ENCODE peak calls at places on chromosomes 5 and 9, in six cellular contexts. O is cardiac fibroblast; I is stimulated activated CD8-positive, alpha-beta memory T cell treated with anti-CD3 and anti-CD28 coated beads, Interleukin-4, amount 100 ng/mL, for 48 hours; A is NCI-H2171 treated with DMSO at 0.1 percent for 48 hours; Q is ovary; B is central memory CD8-positive, alpha-beta T cell. S is an unnamed sample.

GRCh38 chr9:134335095-134335489 is 8.8 kb downstream of the RXRA start:
- DNase-seq in O (no peak), I (no peak), A (no peak), Q (no peak), B (no peak), S (no peak)

GRCh38 chr5:150120617-150121447 is 34.5 kb upstream of the CSF1R start:
- DNase-seq in O (no peak), I (no peak), A (no peak), Q (peak), B (no peak), S (no peak)

GRCh38 chr5:115543365-115543700 is 1.2 kb downstream of the FEM1C start:
- DNase-seq in O (no peak), I (no peak), A (no peak), Q (no peak), B (no peak), S (no peak)

GRCh38 chr5:146042628-146043279 is 62.6 kb downstream of the PLAC8L1 start:
- DNase-seq in O (peak), I (no peak), A (peak), Q (no peak), B (no peak), S (no peak)

GRCh38 chr5:119136666-119137318 is 65.9 kb downstream of the DMXL1 start:
- DNase-seq in O (no peak), I (no peak), A (no peak), Q (no peak), B (no peak), S (no peak)

GRCh38 chr5:112419596-112420110 is 576 bp upstream of the EPB41L4A start:
- DNase-seq in O (peak), I (peak), A (no peak), Q (peak), B (no peak), S (peak)

GRCh38 chr5:109965634-109966033 is 275.9 kb downstream of the MAN2A1 start:
- DNase-seq in O (no peak), I (no peak), A (no peak), Q (no peak), B (no peak), S (no peak)

GRCh38 chr5:33409435-33410146 is 31.2 kb upstream of the TARS1 start:
- DNase-seq in O (peak), I (no peak), A (no peak), Q (peak), B (no peak), S (no peak)

GRCh38 chr5:167348980-167349379 is 942.5 kb upstream of the WWC1 start:
- DNase-seq in O (no peak), I (no peak), A (no peak), Q (no peak), B (no peak), S (no peak)

GRCh38 chr5:15421798-15422456 is 78.1 kb upstream of the FBXL7 start:
- DNase-seq in O (peak), I (no peak), A (no peak), Q (no peak), B (no peak), S (peak)

GRCh38 chr9:36765468-36766341 is 193.0 kb downstream of the MELK start:
- DNase-seq in O (peak), I (peak), A (peak), Q (peak), B (peak), S (peak)

GRCh38 chr9:132333556-132333955 is 21.2 kb downstream of the SETX start:
- DNase-seq in O (no peak), I (no peak), A (no peak), Q (no peak), B (no peak), S (no peak)

GRCh38 chr9:70136632-70137031 is 93.0 kb downstream of the MAMDC2 start:
- DNase-seq in O (peak), I (no peak), A (no peak), Q (no peak), B (no peak), S (no peak)

GRCh38 chr5:137300411-137301240 is 198.5 kb downstream of the SPOCK1 start:
- DNase-seq in O (peak), I (no peak), A (no peak), Q (no peak), B (no peak), S (no peak)

GRCh38 chr5:155885199-155885598 is 441.8 kb upstream of the SGCD start:
- DNase-seq in O (no peak), I (no peak), A (peak), Q (no peak), B (no peak), S (no peak)

GRCh38 chr9:94625835-94626234 is 13.5 kb downstream of the FBP1 start:
- DNase-seq in O (no peak), I (no peak), A (no peak), Q (no peak), B (no peak), S (no peak)

GRCh38 chr9:127058645-127059021 is 63.8 kb downstream of the ANGPTL2 start:
- DNase-seq in O (no peak), I (no peak), A (no peak), Q (no peak), B (no peak), S (no peak)

GRCh38 chr5:51380603-51381207 is 2.5 kb upstream of the ISL1 start:
- DNase-seq in O (no peak), I (no peak), A (no peak), Q (no peak), B (no peak), S (no peak)

GRCh38 chr9:100394032-100394695 is 32.8 kb upstream of the MSANTD3 start:
- DNase-seq in O (no peak), I (no peak), A (no peak), Q (no peak), B (no peak), S (no peak)

GRCh38 chr9:96136992-96137665 is 164.8 kb downstream of the HSD17B3 start:
- DNase-seq in O (peak), I (no peak), A (no peak), Q (peak), B (no peak), S (peak)

GRCh38 chr9:87167616-87168015 is 220.3 kb upstream of the GAS1 start:
- DNase-seq in O (no peak), I (no peak), A (no peak), Q (no peak), B (no peak), S (no peak)